ENCODE peak calls at places on chromosome 4, in eight cellular contexts. One of them, this sample, is unnamed.

GRCh38 chr4:101753702-101754101 is 36.8 kb upstream of the BANK1 start:
- DNase-seq in HL-60: no peak
- DNase-seq in posterior vena cava: no peak
- DNase-seq in activated CD4-positive, CD25-positive, alpha-beta regulatory T cell treated with anti-CD3 and anti-CD28 coated beads, Interleukin-2, amount 50 U/mL, for 16 hours: no peak
- DNase-seq in T-helper 2 cell: no peak
- DNase-seq in NCI-H1694: no peak
- DNase-seq in cortex of kidney: no peak
- DNase-seq in fibroblast of the conjunctiva: peak
- DNase-seq in this sample: no peak

GRCh38 chr4:148069086-148070010 is 337.5 kb downstream of the ARHGAP10 start:
- DNase-seq in NCI-H1694: no peak
- DNase-seq in activated CD4-positive, CD25-positive, alpha-beta regulatory T cell treated with anti-CD3 and anti-CD28 coated beads, Interleukin-2, amount 50 U/mL, for 16 hours: no peak
- DNase-seq in HL-60: no peak
- DNase-seq in T-helper 2 cell: no peak
- DNase-seq in posterior vena cava: no peak
- DNase-seq in cortex of kidney: no peak
- DNase-seq in fibroblast of the conjunctiva: no peak
- DNase-seq in this sample: peak

GRCh38 chr4:17624821-17625220 is 10.4 kb downstream of the MED28 start:
- DNase-seq in activated CD4-positive, CD25-positive, alpha-beta regulatory T cell treated with anti-CD3 and anti-CD28 coated beads, Interleukin-2, amount 50 U/mL, for 16 hours: no peak
- DNase-seq in cortex of kidney: no peak
- DNase-seq in posterior vena cava: no peak
- DNase-seq in T-helper 2 cell: no peak
- DNase-seq in HL-60: no peak
- DNase-seq in NCI-H1694: no peak
- DNase-seq in fibroblast of the conjunctiva: no peak
- DNase-seq in this sample: no peak

GRCh38 chr4:124060261-124060918 is 652.1 kb downstream of the ANKRD50 start:
- DNase-seq in activated CD4-positive, CD25-positive, alpha-beta regulatory T cell treated with anti-CD3 and anti-CD28 coated beads, Interleukin-2, amount 50 U/mL, for 16 hours: no peak
- DNase-seq in NCI-H1694: no peak
- DNase-seq in cortex of kidney: no peak
- DNase-seq in HL-60: peak
- DNase-seq in fibroblast of the conjunctiva: peak
- DNase-seq in posterior vena cava: no peak
- DNase-seq in T-helper 2 cell: no peak
- DNase-seq in this sample: peak

GRCh38 chr4:16110906-16111305 is 27.1 kb upstream of the PROM1 start:
- DNase-seq in cortex of kidney: no peak
- DNase-seq in fibroblast of the conjunctiva: no peak
- DNase-seq in HL-60: no peak
- DNase-seq in activated CD4-positive, CD25-positive, alpha-beta regulatory T cell treated with anti-CD3 and anti-CD28 coated beads, Interleukin-2, amount 50 U/mL, for 16 hours: no peak
- DNase-seq in T-helper 2 cell: no peak
- DNase-seq in posterior vena cava: no peak
- DNase-seq in NCI-H1694: no peak
- DNase-seq in this sample: no peak

GRCh38 chr4:153466637-153467153 is 535 bp downstream of the TMEM131L start:
- DNase-seq in activated CD4-positive, CD25-positive, alpha-beta regulatory T cell treated with anti-CD3 and anti-CD28 coated beads, Interleukin-2, amount 50 U/mL, for 16 hours: no peak
- DNase-seq in T-helper 2 cell: no peak
- DNase-seq in HL-60: peak
- DNase-seq in fibroblast of the conjunctiva: no peak
- DNase-seq in posterior vena cava: no peak
- DNase-seq in cortex of kidney: no peak
- DNase-seq in NCI-H1694: no peak
- DNase-seq in this sample: no peak

GRCh38 chr4:104732766-104733165 is 238.1 kb upstream of the CXXC4 start:
- DNase-seq in activated CD4-positive, CD25-positive, alpha-beta regulatory T cell treated with anti-CD3 and anti-CD28 coated beads, Interleukin-2, amount 50 U/mL, for 16 hours: no peak
- DNase-seq in NCI-H1694: no peak
- DNase-seq in T-helper 2 cell: no peak
- DNase-seq in HL-60: no peak
- DNase-seq in cortex of kidney: no peak
- DNase-seq in fibroblast of the conjunctiva: no peak
- DNase-seq in posterior vena cava: no peak
- DNase-seq in this sample: no peak

GRCh38 chr4:41748074-41748787 is at the start of gene PHOX2B:
- DNase-seq in cortex of kidney: no peak
- DNase-seq in fibroblast of the conjunctiva: no peak
- DNase-seq in posterior vena cava: no peak
- DNase-seq in activated CD4-positive, CD25-positive, alpha-beta regulatory T cell treated with anti-CD3 and anti-CD28 coated beads, Interleukin-2, amount 50 U/mL, for 16 hours: no peak
- DNase-seq in T-helper 2 cell: no peak
- DNase-seq in HL-60: no peak
- DNase-seq in NCI-H1694: no peak
- DNase-seq in this sample: no peak

GRCh38 chr4:112857461-112857860 is 192.0 kb upstream of the ANK2 start:
- DNase-seq in cortex of kidney: no peak
- DNase-seq in NCI-H1694: no peak
- DNase-seq in T-helper 2 cell: no peak
- DNase-seq in HL-60: no peak
- DNase-seq in fibroblast of the conjunctiva: peak
- DNase-seq in posterior vena cava: no peak
- DNase-seq in activated CD4-positive, CD25-positive, alpha-beta regulatory T cell treated with anti-CD3 and anti-CD28 coated beads, Interleukin-2, amount 50 U/mL, for 16 hours: no peak
- DNase-seq in this sample: peak

GRCh38 chr4:137387924-137388323 is 144.4 kb downstream of the PCDH18 start:
- DNase-seq in fibroblast of the conjunctiva: peak
- DNase-seq in NCI-H1694: no peak
- DNase-seq in T-helper 2 cell: no peak
- DNase-seq in cortex of kidney: no peak
- DNase-seq in posterior vena cava: no peak
- DNase-seq in activated CD4-positive, CD25-positive, alpha-beta regulatory T cell treated with anti-CD3 and anti-CD28 coated beads, Interleukin-2, amount 50 U/mL, for 16 hours: no peak
- DNase-seq in HL-60: no peak
- DNase-seq in this sample: no peak

GRCh38 chr4:123278755-123279154 is 117.8 kb upstream of the SPRY1 start:
- DNase-seq in posterior vena cava: no peak
- DNase-seq in cortex of kidney: no peak
- DNase-seq in HL-60: no peak
- DNase-seq in NCI-H1694: no peak
- DNase-seq in T-helper 2 cell: no peak
- DNase-seq in fibroblast of the conjunctiva: no peak
- DNase-seq in activated CD4-positive, CD25-positive, alpha-beta regulatory T cell treated with anti-CD3 and anti-CD28 coated beads, Interleukin-2, amount 50 U/mL, for 16 hours: no peak
- DNase-seq in this sample: no peak

GRCh38 chr4:118729287-118730286 is 44.4 kb downstream of the METTL14 start:
- DNase-seq in posterior vena cava: no peak
- DNase-seq in NCI-H1694: no peak
- DNase-seq in fibroblast of the conjunctiva: no peak
- DNase-seq in cortex of kidney: no peak
- DNase-seq in T-helper 2 cell: no peak
- DNase-seq in HL-60: no peak
- DNase-seq in activated CD4-positive, CD25-positive, alpha-beta regulatory T cell treated with anti-CD3 and anti-CD28 coated beads, Interleukin-2, amount 50 U/mL, for 16 hours: no peak
- DNase-seq in this sample: no peak

GRCh38 chr4:20412072-20412471 is 160.4 kb downstream of the SLIT2 start:
- DNase-seq in NCI-H1694: no peak
- DNase-seq in T-helper 2 cell: no peak
- DNase-seq in HL-60: no peak
- DNase-seq in posterior vena cava: no peak
- DNase-seq in fibroblast of the conjunctiva: no peak
- DNase-seq in cortex of kidney: no peak
- DNase-seq in activated CD4-positive, CD25-positive, alpha-beta regulatory T cell treated with anti-CD3 and anti-CD28 coated beads, Interleukin-2, amount 50 U/mL, for 16 hours: no peak
- DNase-seq in this sample: no peak

GRCh38 chr4:38753021-38753806 is 29.6 kb downstream of the TLR10 start:
- DNase-seq in posterior vena cava: peak
- DNase-seq in fibroblast of the conjunctiva: peak
- DNase-seq in HL-60: no peak
- DNase-seq in cortex of kidney: no peak
- DNase-seq in NCI-H1694: no peak
- DNase-seq in activated CD4-positive, CD25-positive, alpha-beta regulatory T cell treated with anti-CD3 and anti-CD28 coated beads, Interleukin-2, amount 50 U/mL, for 16 hours: no peak
- DNase-seq in T-helper 2 cell: no peak
- DNase-seq in this sample: peak

GRCh38 chr4:121934635-121935034 is 17.2 kb downstream of the TRPC3 start:
- DNase-seq in fibroblast of the conjunctiva: no peak
- DNase-seq in posterior vena cava: no peak
- DNase-seq in HL-60: no peak
- DNase-seq in NCI-H1694: no peak
- DNase-seq in cortex of kidney: no peak
- DNase-seq in T-helper 2 cell: no peak
- DNase-seq in activated CD4-positive, CD25-positive, alpha-beta regulatory T cell treated with anti-CD3 and anti-CD28 coated beads, Interleukin-2, amount 50 U/mL, for 16 hours: no peak
- DNase-seq in this sample: no peak

GRCh38 chr4:71389149-71389840 is 50.5 kb downstream of the SLC4A4 start:
- DNase-seq in T-helper 2 cell: no peak
- DNase-seq in posterior vena cava: no peak
- DNase-seq in cortex of kidney: no peak
- DNase-seq in NCI-H1694: no peak
- DNase-seq in HL-60: no peak
- DNase-seq in fibroblast of the conjunctiva: peak
- DNase-seq in activated CD4-positive, CD25-positive, alpha-beta regulatory T cell treated with anti-CD3 and anti-CD28 coated beads, Interleukin-2, amount 50 U/mL, for 16 hours: no peak
- DNase-seq in this sample: no peak

GRCh38 chr4:48073567-48074103 is 57.1 kb downstream of the NIPAL1 start:
- DNase-seq in T-helper 2 cell: no peak
- DNase-seq in fibroblast of the conjunctiva: no peak
- DNase-seq in activated CD4-positive, CD25-positive, alpha-beta regulatory T cell treated with anti-CD3 and anti-CD28 coated beads, Interleukin-2, amount 50 U/mL, for 16 hours: no peak
- DNase-seq in posterior vena cava: no peak
- DNase-seq in NCI-H1694: no peak
- DNase-seq in cortex of kidney: no peak
- DNase-seq in HL-60: peak
- DNase-seq in this sample: no peak

GRCh38 chr4:17544205-17544604 is 29.2 kb downstream of the CLRN2 start:
- DNase-seq in posterior vena cava: no peak
- DNase-seq in HL-60: peak
- DNase-seq in NCI-H1694: no peak
- DNase-seq in cortex of kidney: no peak
- DNase-seq in T-helper 2 cell: no peak
- DNase-seq in activated CD4-positive, CD25-positive, alpha-beta regulatory T cell treated with anti-CD3 and anti-CD28 coated beads, Interleukin-2, amount 50 U/mL, for 16 hours: no peak
- DNase-seq in fibroblast of the conjunctiva: no peak
- DNase-seq in this sample: peak

GRCh38 chr4:123244233-123244632 is 152.4 kb upstream of the SPRY1 start:
- DNase-seq in HL-60: no peak
- DNase-seq in cortex of kidney: no peak
- DNase-seq in activated CD4-positive, CD25-positive, alpha-beta regulatory T cell treated with anti-CD3 and anti-CD28 coated beads, Interleukin-2, amount 50 U/mL, for 16 hours: no peak
- DNase-seq in fibroblast of the conjunctiva: peak
- DNase-seq in posterior vena cava: peak
- DNase-seq in NCI-H1694: no peak
- DNase-seq in T-helper 2 cell: no peak
- DNase-seq in this sample: peak

GRCh38 chr4:103268746-103269145 is 70.6 kb upstream of the CENPE start:
- DNase-seq in activated CD4-positive, CD25-positive, alpha-beta regulatory T cell treated with anti-CD3 and anti-CD28 coated beads, Interleukin-2, amount 50 U/mL, for 16 hours: no peak
- DNase-seq in HL-60: no peak
- DNase-seq in T-helper 2 cell: no peak
- DNase-seq in cortex of kidney: no peak
- DNase-seq in posterior vena cava: no peak
- DNase-seq in NCI-H1694: no peak
- DNase-seq in fibroblast of the conjunctiva: no peak
- DNase-seq in this sample: no peak

This sample was measured in islet precursor cell.